ENCODE peak calls at places on chromosome X, in seven cellular contexts. Y is ACHN; O is NCI-H345; N is CD4-positive, alpha-beta memory T cell; U is activated T-helper 1 cell treated with anti-CD3 and anti-CD28 coated beads, Interleukin-12 subunit alpha, Interleukin-12 subunit beta, Interleukin-2, Interleukin-4 antibody, amounts not matched to agents 30 ng/mL and 10 ng/mL and 1 ng/mL, durations not matched to agents 14 hours and 24 hours and 36 hours; W is cardiac fibroblast; V is neural progenitor cell. J is an unnamed sample.

GRCh38 chrX:20968996-20969395 is 405.2 kb upstream of the CNKSR2 start:
- DNase-seq in Y (peak), O (no peak), N (no peak), U (no peak), W (peak), V (no peak), J (no peak)

GRCh38 chrX:21374163-21374993 is at the start of gene CNKSR2:
- DNase-seq in Y (no peak), O (peak), N (peak), U (peak), W (peak), V (peak), J (no peak)

GRCh38 chrX:101595739-101596419 is 21.9 kb downstream of the ARMCX6 start:
- DNase-seq in Y (peak), O (peak), N (peak), U (peak), W (peak), V (peak), J (peak)

GRCh38 chrX:7412840-7413239 is 264.9 kb upstream of the PUDP start:
- DNase-seq in Y (no peak), O (no peak), N (no peak), U (no peak), W (no peak), V (no peak), J (no peak)

GRCh38 chrX:110277609-110278008 is 40.3 kb downstream of the AMMECR1 start:
- DNase-seq in Y (no peak), O (no peak), N (no peak), U (no peak), W (no peak), V (no peak), J (no peak)

GRCh38 chrX:85051627-85052026 is 48.0 kb downstream of the APOOL start:
- DNase-seq in Y (no peak), O (no peak), N (no peak), U (no peak), W (no peak), V (no peak), J (no peak)

GRCh38 chrX:25001808-25002657 is 13.7 kb downstream of the ARX start:
- DNase-seq in Y (no peak), O (no peak), N (no peak), U (no peak), W (no peak), V (peak), J (no peak)

GRCh38 chrX:37594755-37595382 is 23.4 kb downstream of the LANCL3 start:
- DNase-seq in Y (no peak), O (no peak), N (no peak), U (no peak), W (no peak), V (no peak), J (no peak)

J was measured in HepG2.